ENCODE peak calls at places on chromosomes 11 and 22, in six cellular contexts. One of them, this sample, is unnamed.
A peak's percentile ranks its signal among the peaks of the same experiment; 100 is the strongest.

GRCh38 chr11:115264278-115264677 is 239.9 kb downstream of the CADM1 start:
- DNase-seq in pancreas: no peak
- DNase-seq in amygdala: no peak
- DNase-seq in cardiac muscle cell: no peak
- DNase-seq in sigmoid colon: no peak
- DNase-seq in HFFc6: no peak
- DNase-seq in this sample: no peak

GRCh38 chr22:46969491-46969890 is 207.0 kb downstream of the TBC1D22A start:
- DNase-seq in sigmoid colon: peak; percentile 36
- DNase-seq in pancreas: no peak
- DNase-seq in amygdala: no peak
- DNase-seq in cardiac muscle cell: no peak
- DNase-seq in HFFc6: no peak
- DNase-seq in this sample: no peak

GRCh38 chr11:125350206-125351044 is 145.6 kb downstream of the FEZ1 start:
- DNase-seq in sigmoid colon: no peak
- DNase-seq in HFFc6: no peak
- DNase-seq in pancreas: no peak
- DNase-seq in amygdala: no peak
- DNase-seq in cardiac muscle cell: no peak
- DNase-seq in this sample: no peak

GRCh38 chr22:29457730-29458129 is 19.3 kb downstream of the RFPL1 start:
- DNase-seq in sigmoid colon: no peak
- DNase-seq in cardiac muscle cell: peak; percentile 64
- DNase-seq in amygdala: no peak
- DNase-seq in HFFc6: peak; percentile 10
- DNase-seq in pancreas: no peak
- DNase-seq in this sample: peak; percentile 18

GRCh38 chr11:130992788-130993187 is 76.5 kb upstream of the SNX19 start:
- DNase-seq in sigmoid colon: no peak
- DNase-seq in cardiac muscle cell: no peak
- DNase-seq in HFFc6: no peak
- DNase-seq in amygdala: no peak
- DNase-seq in pancreas: no peak
- DNase-seq in this sample: no peak

GRCh38 chr11:94926698-94927237 is 46.6 kb downstream of the CWC15 start:
- DNase-seq in pancreas: peak; percentile 37
- DNase-seq in amygdala: no peak
- DNase-seq in HFFc6: peak; percentile 89
- DNase-seq in sigmoid colon: peak; percentile 93
- DNase-seq in cardiac muscle cell: peak; percentile 23
- DNase-seq in this sample: peak; percentile 29

GRCh38 chr11:13304655-13305340 is 27.2 kb downstream of the BMAL1 start:
- DNase-seq in amygdala: no peak
- DNase-seq in sigmoid colon: no peak
- DNase-seq in pancreas: no peak
- DNase-seq in cardiac muscle cell: no peak
- DNase-seq in HFFc6: no peak
- DNase-seq in this sample: no peak

GRCh38 chr11:132093861-132094260 is 723.4 kb downstream of the NTM start:
- DNase-seq in pancreas: no peak
- DNase-seq in cardiac muscle cell: no peak
- DNase-seq in amygdala: no peak
- DNase-seq in sigmoid colon: no peak
- DNase-seq in HFFc6: no peak
- DNase-seq in this sample: no peak

This sample was measured in NCI-H2227 treated with DMSO at 0.1 percent for 48 hours.